ENCODE peak calls at places on chromosome 6, in ten cellular contexts. One of them, this sample, is unnamed.
A peak's percentile ranks its signal among the peaks of the same experiment; 100 is the strongest.

GRCh38 chr6:157223486-157223885 is 99.8 kb downstream of the TMEM242 start:
- DNase-seq in fibroblast of lung: no peak
- DNase-seq in RPMI7951: no peak
- DNase-seq in GM23338: no peak
- DNase-seq in HTR-8/SVneo: no peak
- DNase-seq in RKO: no peak
- DNase-seq in Kasumi-1: no peak
- DNase-seq in NCI-H446: no peak
- DNase-seq in HT-29: no peak
- DNase-seq in NCI-H2029: no peak
- DNase-seq in this sample: no peak

GRCh38 chr6:31778999-31779885 is 2.1 kb upstream of the VWA7 start:
- DNase-seq in fibroblast of lung: no peak
- DNase-seq in Kasumi-1: no peak
- DNase-seq in HT-29: no peak
- DNase-seq in HTR-8/SVneo: no peak
- DNase-seq in NCI-H446: no peak
- DNase-seq in RPMI7951: no peak
- DNase-seq in NCI-H2029: no peak
- DNase-seq in RKO: no peak
- DNase-seq in GM23338: no peak
- DNase-seq in this sample: no peak

GRCh38 chr6:113936093-113936934 is 34.6 kb downstream of the HDAC2 start:
- DNase-seq in HT-29: peak; percentile 86
- DNase-seq in fibroblast of lung: peak; percentile 76
- DNase-seq in RKO: peak; percentile 81
- DNase-seq in RPMI7951: peak; percentile 63
- DNase-seq in NCI-H446: peak; percentile 60
- DNase-seq in HTR-8/SVneo: peak; percentile 42
- DNase-seq in GM23338: peak; percentile 76
- DNase-seq in Kasumi-1: peak; percentile 83
- DNase-seq in NCI-H2029: peak; percentile 37
- DNase-seq in this sample: no peak

GRCh38 chr6:136873733-136874132 is 48.4 kb upstream of the SLC35D3 start:
- DNase-seq in GM23338: no peak
- DNase-seq in fibroblast of lung: peak; percentile 49
- DNase-seq in HT-29: peak; percentile 16
- DNase-seq in HTR-8/SVneo: no peak
- DNase-seq in NCI-H446: no peak
- DNase-seq in NCI-H2029: no peak
- DNase-seq in Kasumi-1: no peak
- DNase-seq in RKO: peak; percentile 12
- DNase-seq in RPMI7951: peak; percentile 6
- DNase-seq in this sample: peak; percentile 4

GRCh38 chr6:148495029-148495428 is 152.4 kb downstream of the SASH1 start:
- DNase-seq in HTR-8/SVneo: no peak
- DNase-seq in Kasumi-1: no peak
- DNase-seq in HT-29: no peak
- DNase-seq in RPMI7951: peak; percentile 46
- DNase-seq in RKO: no peak
- DNase-seq in GM23338: no peak
- DNase-seq in NCI-H446: no peak
- DNase-seq in fibroblast of lung: no peak
- DNase-seq in NCI-H2029: no peak
- DNase-seq in this sample: no peak

GRCh38 chr6:44036699-44037101 is 90.6 kb downstream of the MRPL14 start:
- DNase-seq in fibroblast of lung: no peak
- DNase-seq in Kasumi-1: peak; percentile 16
- DNase-seq in NCI-H2029: no peak
- DNase-seq in HTR-8/SVneo: no peak
- DNase-seq in GM23338: no peak
- DNase-seq in RKO: no peak
- DNase-seq in RPMI7951: no peak
- DNase-seq in HT-29: no peak
- DNase-seq in NCI-H446: no peak
- DNase-seq in this sample: no peak

GRCh38 chr6:80637312-80637711 is 530.8 kb downstream of the BCKDHB start:
- DNase-seq in HTR-8/SVneo: no peak
- DNase-seq in NCI-H446: no peak
- DNase-seq in fibroblast of lung: peak; percentile 32
- DNase-seq in HT-29: no peak
- DNase-seq in GM23338: no peak
- DNase-seq in RKO: no peak
- DNase-seq in Kasumi-1: peak; percentile 77
- DNase-seq in RPMI7951: peak; percentile 28
- DNase-seq in NCI-H2029: no peak
- DNase-seq in this sample: peak; percentile 63

GRCh38 chr6:7161845-7162244 is 54.1 kb downstream of the RREB1 start:
- DNase-seq in NCI-H446: no peak
- DNase-seq in RKO: no peak
- DNase-seq in RPMI7951: no peak
- DNase-seq in NCI-H2029: no peak
- DNase-seq in Kasumi-1: no peak
- DNase-seq in GM23338: no peak
- DNase-seq in fibroblast of lung: no peak
- DNase-seq in HTR-8/SVneo: no peak
- DNase-seq in HT-29: no peak
- DNase-seq in this sample: no peak

GRCh38 chr6:159941286-159942113 is 27.4 kb upstream of the IGF2R start:
- DNase-seq in fibroblast of lung: peak; percentile 66
- DNase-seq in NCI-H446: no peak
- DNase-seq in RKO: peak; percentile 14
- DNase-seq in Kasumi-1: peak; percentile 30
- DNase-seq in HTR-8/SVneo: no peak
- DNase-seq in NCI-H2029: peak; percentile 2
- DNase-seq in RPMI7951: peak; percentile 47
- DNase-seq in GM23338: peak; percentile 43
- DNase-seq in HT-29: peak; percentile 57
- DNase-seq in this sample: peak; percentile 33

GRCh38 chr6:10720229-10720959 is 2.5 kb upstream of the TMEM14C start:
- DNase-seq in fibroblast of lung: peak; percentile 12
- DNase-seq in HT-29: no peak
- DNase-seq in RKO: peak; percentile 45
- DNase-seq in Kasumi-1: peak; percentile 28
- DNase-seq in HTR-8/SVneo: no peak
- DNase-seq in GM23338: no peak
- DNase-seq in RPMI7951: no peak
- DNase-seq in NCI-H2029: no peak
- DNase-seq in NCI-H446: no peak
- DNase-seq in this sample: peak; percentile 50

GRCh38 chr6:41785689-41786450 is 1.6 kb upstream of the TOMM6 start:
- DNase-seq in HT-29: no peak
- DNase-seq in NCI-H2029: no peak
- DNase-seq in HTR-8/SVneo: no peak
- DNase-seq in fibroblast of lung: peak; percentile 23
- DNase-seq in RPMI7951: peak; percentile 23
- DNase-seq in RKO: peak; percentile 30
- DNase-seq in Kasumi-1: no peak
- DNase-seq in GM23338: peak; percentile 57
- DNase-seq in NCI-H446: peak; percentile 39
- DNase-seq in this sample: no peak

This sample was measured in SJSA1.